ENCODE peak calls at places on chromosome 20, in eight cellular contexts. Z is BJ, X is Calu3, A is fibroblast of the aortic adventitia, W is CD14-positive monocyte, Q is HCT116, R is fibroblast of pulmonary artery, C is GM13977. D is an unnamed sample.

GRCh38 chr20:53914861-53915458 is 155.4 kb downstream of the BCAS1 start:
- DNase-seq in Z (no peak), X (no peak), A (no peak), W (no peak), Q (no peak), R (no peak), C (no peak), D (no peak)

GRCh38 chr20:5718896-5719595 is 31.2 kb upstream of the SHLD1 start:
- DNase-seq in Z (no peak), X (no peak), A (peak; percentile 30), W (no peak), Q (no peak), R (no peak), C (no peak), D (no peak)

GRCh38 chr20:59891581-59891980 is 41.9 kb downstream of the SYCP2 start:
- DNase-seq in Z (no peak), X (no peak), A (no peak), W (no peak), Q (no peak), R (no peak), C (no peak), D (no peak)

GRCh38 chr20:63118786-63119450 is 97.0 kb downstream of the YTHDF1 start:
- DNase-seq in Z (no peak), X (no peak), A (no peak), W (no peak), Q (no peak), R (no peak), C (no peak), D (no peak)

GRCh38 chr20:21571841-21572690 is 58.2 kb upstream of the NKX2-2 start:
- DNase-seq in Z (no peak), X (no peak), A (peak; percentile 20), W (no peak), Q (no peak), R (peak; percentile 7), C (peak; percentile 32), D (no peak)

GRCh38 chr20:23925789-23926525 is 46.4 kb upstream of the CST5 start:
- DNase-seq in Z (no peak), X (no peak), A (no peak), W (no peak), Q (no peak), R (no peak), C (no peak), D (no peak)

GRCh38 chr20:22836877-22837276 is 198.2 kb upstream of the SSTR4 start:
- DNase-seq in Z (no peak), X (no peak), A (peak; percentile 7), W (no peak), Q (no peak), R (peak; percentile 44), C (no peak), D (no peak)

GRCh38 chr20:11204926-11205768 is 531.3 kb upstream of the JAG1 start:
- DNase-seq in Z (no peak), X (peak; percentile 66), A (peak; percentile 79), W (no peak), Q (peak; percentile 73), R (peak; percentile 86), C (peak; percentile 9), D (no peak)

GRCh38 chr20:32382102-32382950 is 24.2 kb downstream of the ASXL1 start:
- DNase-seq in Z (no peak), X (no peak), A (no peak), W (no peak), Q (no peak), R (no peak), C (no peak), D (no peak)

GRCh38 chr20:22004946-22005345 is 299.5 kb downstream of the PAX1 start:
- DNase-seq in Z (no peak), X (no peak), A (peak; percentile 67), W (no peak), Q (no peak), R (peak; percentile 6), C (no peak), D (no peak)

GRCh38 chr20:47173596-47174216 is 182.8 kb downstream of the ZMYND8 start:
- DNase-seq in Z (no peak), X (no peak), A (no peak), W (no peak), Q (no peak), R (no peak), C (no peak), D (no peak)
- TF ChIP-seq CTCF in Z (peak; percentile 3), X (no peak), A (no peak), W (peak; percentile 17), Q (peak; percentile 4), R (peak; percentile 2), C (no peak), D (no peak)

GRCh38 chr20:57461726-57462125 is 63.2 kb downstream of the CTCFL start:
- DNase-seq in Z (no peak), X (no peak), A (no peak), W (no peak), Q (no peak), R (no peak), C (no peak), D (no peak)

GRCh38 chr20:57465486-57465885 is 59.5 kb downstream of the CTCFL start:
- DNase-seq in Z (no peak), X (no peak), A (no peak), W (no peak), Q (no peak), R (no peak), C (no peak), D (no peak)

GRCh38 chr20:57465943-57466342 is 59.0 kb downstream of the CTCFL start:
- DNase-seq in Z (no peak), X (no peak), A (no peak), W (no peak), Q (no peak), R (no peak), C (no peak), D (no peak)

GRCh38 chr20:57462781-57463180 is 62.2 kb downstream of the CTCFL start:
- DNase-seq in Z (no peak), X (no peak), A (no peak), W (no peak), Q (no peak), R (no peak), C (no peak), D (no peak)

GRCh38 chr20:57464642-57465211 is 60.2 kb downstream of the CTCFL start:
- DNase-seq in Z (no peak), X (peak; percentile 53), A (peak; percentile 16), W (peak; percentile 82), Q (peak; percentile 36), R (peak; percentile 28), C (no peak), D (no peak)
- TF ChIP-seq CTCF in Z (no peak), X (peak; percentile 36), A (peak; percentile 33), W (peak; percentile 84), Q (peak; percentile 62), R (peak; percentile 13), C (peak; percentile 2), D (no peak)

DNA sequence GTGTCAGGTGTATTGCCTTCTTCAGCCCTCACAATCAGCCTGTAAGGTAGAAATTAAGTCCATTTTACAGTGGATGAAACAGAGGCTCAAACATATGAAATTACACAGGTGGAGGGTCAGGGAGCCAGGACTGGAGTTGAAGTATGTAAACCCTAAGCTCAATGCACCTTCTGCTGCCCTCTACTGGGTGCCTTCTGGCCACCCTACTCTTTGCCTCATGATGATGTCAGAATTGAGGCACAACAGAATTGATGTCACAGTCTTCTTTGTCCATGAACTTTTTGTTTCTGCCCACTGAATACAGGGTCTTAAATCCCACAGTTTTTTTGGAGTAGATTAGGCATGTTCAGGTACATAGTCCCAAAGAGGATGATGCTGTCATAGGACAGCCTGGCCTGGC is 400.8 kb upstream of the CHD6 start:
- DNase-seq in Z (no peak), X (peak; percentile 45), A (no peak), W (no peak), Q (no peak), R (no peak), C (no peak), D (no peak)
- TF ChIP-seq CTCF in Z (no peak), X (no peak), A (no peak), W (no peak), Q (no peak), R (no peak), C (peak; percentile 32), D (no peak)

DNA sequence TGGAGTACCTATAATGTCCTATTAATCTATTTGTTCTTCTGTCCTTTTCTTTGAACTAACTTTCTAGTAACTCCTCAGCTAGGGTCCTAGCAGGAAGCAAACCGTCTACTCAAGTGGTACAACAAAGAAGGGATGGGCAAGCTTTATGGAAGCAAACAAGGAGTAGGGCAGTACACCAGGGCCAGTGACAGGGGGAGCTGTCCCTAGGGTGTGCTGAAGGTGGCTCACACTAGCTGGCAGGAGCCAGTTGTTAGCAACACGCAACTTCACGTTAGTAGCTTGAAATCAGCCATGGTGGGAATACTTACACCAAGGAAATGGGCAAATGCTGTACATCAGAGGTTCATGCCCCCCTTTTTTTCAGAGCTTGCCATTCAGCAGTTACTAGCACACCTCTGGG is 74.0 kb upstream of the EYA2 start:
- DNase-seq in Z (no peak), X (no peak), A (no peak), W (no peak), Q (no peak), R (no peak), C (no peak), D (peak; percentile 34)
- TF ChIP-seq CTCF in Z (no peak), X (no peak), A (no peak), W (no peak), Q (no peak), R (no peak), C (no peak), D (no peak)

GRCh38 chr20:49674383-49675352 is 39.0 kb downstream of the B4GALT5 start:
- DNase-seq in Z (no peak), X (no peak), A (peak; percentile 82), W (no peak), Q (peak; percentile 90), R (peak; percentile 67), C (no peak), D (no peak)
- TF ChIP-seq CTCF in Z (peak; percentile 30), X (no peak), A (peak; percentile 25), W (no peak), Q (peak; percentile 21), R (no peak), C (no peak), D (no peak)

GRCh38 chr20:43513298-43514061 is 6.0 kb downstream of the L3MBTL1 start:
- DNase-seq in Z (no peak), X (no peak), A (no peak), W (no peak), Q (no peak), R (no peak), C (no peak), D (no peak)

GRCh38 chr20:43515628-43516027 is 8.1 kb downstream of the L3MBTL1 start:
- DNase-seq in Z (no peak), X (no peak), A (no peak), W (no peak), Q (no peak), R (no peak), C (no peak), D (no peak)

GRCh38 chr20:43516251-43516824 is 8.8 kb downstream of the L3MBTL1 start:
- DNase-seq in Z (no peak), X (no peak), A (no peak), W (no peak), Q (no peak), R (no peak), C (no peak), D (no peak)

GRCh38 chr20:43511879-43512278 is 4.4 kb downstream of the L3MBTL1 start:
- DNase-seq in Z (no peak), X (no peak), A (no peak), W (no peak), Q (no peak), R (no peak), C (no peak), D (no peak)

GRCh38 chr20:43514062-43514971 is 6.8 kb downstream of the L3MBTL1 start:
- DNase-seq in Z (peak; percentile 93), X (peak; percentile 100), A (peak; percentile 98), W (peak; percentile 98), Q (peak; percentile 96), R (peak; percentile 99), C (peak; percentile 98), D (peak; percentile 99)
- TF ChIP-seq CTCF in Z (peak; percentile 43), X (peak; percentile 40), A (peak; percentile 16), W (no peak), Q (peak; percentile 28), R (peak; percentile 27), C (peak; percentile 29), D (peak; percentile 37)